ENCODE peak calls at places on chromosomes 2 and 18, in eight cellular contexts. B is left ventricle myocardium inferior; T is K562; D is CD4-positive, alpha-beta memory T cell; N is cardiac muscle cell; F is psoas muscle; K is prostate gland; I is tibial artery. W is an unnamed sample. For H3K4me1, the result is how much of the 10 kb centered on the place peaks cover.

GRCh38 chr2:102166189-102166845 is 20.5 kb upstream of the IL1RL2 start:
- DNase-seq in B (no peak), T (peak), D (no peak), N (peak), F (no peak), K (peak), I (peak), W (no peak)

GRCh38 chr2:41896186-41896846 is 151.5 kb upstream of the PKDCC start:
- DNase-seq in B (no peak), T (no peak), D (peak), N (no peak), F (no peak), K (no peak), I (no peak), W (no peak)

GRCh38 chr2:169997140-169997887 is 170.1 kb downstream of the UBR3 start:
- DNase-seq in B (no peak), T (no peak), D (no peak), N (no peak), F (no peak), K (no peak), I (no peak), W (no peak)

GRCh38 chr2:118580651-118581050 is 266.8 kb downstream of the EN1 start:
- DNase-seq in B (no peak), T (no peak), D (no peak), N (no peak), F (no peak), K (no peak), I (no peak), W (no peak)

GRCh38 chr2:42086500-42086953 is 38.7 kb downstream of the PKDCC start:
- DNase-seq in B (no peak), T (peak), D (peak), N (peak), F (no peak), K (peak), I (no peak), W (no peak)

GRCh38 chr18:46174317-46175039 is 70.3 kb downstream of the HAUS1 start:
- DNase-seq in B (peak), T (peak), D (peak), N (peak), F (peak), K (peak), I (peak), W (peak)

GRCh38 chr2:128064353-128064752 is 26.6 kb upstream of the UGGT1 start:
- DNase-seq in B (no peak), T (no peak), D (no peak), N (no peak), F (no peak), K (no peak), I (no peak), W (no peak)

GRCh38 chr2:71816815-71817214 is 330.8 kb downstream of the CYP26B1 start:
- DNase-seq in B (peak), T (no peak), D (no peak), N (no peak), F (no peak), K (no peak), I (no peak), W (no peak)

GRCh38 chr2:6394266-6394665 is 471.4 kb downstream of the CMPK2 start:
- DNase-seq in B (no peak), T (no peak), D (no peak), N (no peak), F (no peak), K (no peak), I (no peak), W (no peak)

GRCh38 chr2:24360963-24361330 is 611 bp upstream of the ITSN2 start:
- DNase-seq in B (no peak), T (no peak), D (no peak), N (no peak), F (no peak), K (no peak), I (no peak), W (no peak)

GRCh38 chr2:618591-618990 is 58.6 kb downstream of the TMEM18 start:
- DNase-seq in B (no peak), T (no peak), D (no peak), N (no peak), F (no peak), K (no peak), I (no peak), W (no peak)

GRCh38 chr2:20666364-20667150 is at the start of gene GDF7:
- DNase-seq in B (no peak), T (peak), D (no peak), N (peak), F (no peak), K (no peak), I (peak), W (no peak)

GRCh38 chr18:67639872-67640271 is 123.4 kb upstream of the DSEL start:
- DNase-seq in B (no peak), T (no peak), D (no peak), N (no peak), F (no peak), K (no peak), I (no peak), W (no peak)

GRCh38 chr18:67628674-67629073 is 112.2 kb upstream of the DSEL start:
- DNase-seq in B (no peak), T (no peak), D (no peak), N (no peak), F (no peak), K (no peak), I (no peak), W (no peak)

GRCh38 chr18:67634631-67635338 is 118.3 kb upstream of the DSEL start:
- DNase-seq in B (no peak), T (no peak), D (no peak), N (peak), F (no peak), K (no peak), I (no peak), W (no peak)

GRCh38 chr18:67636597-67637385 is 120.3 kb upstream of the DSEL start:
- DNase-seq in B (no peak), T (no peak), D (no peak), N (no peak), F (no peak), K (no peak), I (no peak), W (peak)

GRCh38 chr18:67633939-67634338 is 117.4 kb upstream of the DSEL start:
- DNase-seq in B (no peak), T (no peak), D (no peak), N (no peak), F (no peak), K (no peak), I (no peak), W (no peak)
- H3K4me1 ChIP-seq in B (under half), T (under half), D (under half), N (under half), F (under half), K (under half), I (under half), W (under half)

DNA sequence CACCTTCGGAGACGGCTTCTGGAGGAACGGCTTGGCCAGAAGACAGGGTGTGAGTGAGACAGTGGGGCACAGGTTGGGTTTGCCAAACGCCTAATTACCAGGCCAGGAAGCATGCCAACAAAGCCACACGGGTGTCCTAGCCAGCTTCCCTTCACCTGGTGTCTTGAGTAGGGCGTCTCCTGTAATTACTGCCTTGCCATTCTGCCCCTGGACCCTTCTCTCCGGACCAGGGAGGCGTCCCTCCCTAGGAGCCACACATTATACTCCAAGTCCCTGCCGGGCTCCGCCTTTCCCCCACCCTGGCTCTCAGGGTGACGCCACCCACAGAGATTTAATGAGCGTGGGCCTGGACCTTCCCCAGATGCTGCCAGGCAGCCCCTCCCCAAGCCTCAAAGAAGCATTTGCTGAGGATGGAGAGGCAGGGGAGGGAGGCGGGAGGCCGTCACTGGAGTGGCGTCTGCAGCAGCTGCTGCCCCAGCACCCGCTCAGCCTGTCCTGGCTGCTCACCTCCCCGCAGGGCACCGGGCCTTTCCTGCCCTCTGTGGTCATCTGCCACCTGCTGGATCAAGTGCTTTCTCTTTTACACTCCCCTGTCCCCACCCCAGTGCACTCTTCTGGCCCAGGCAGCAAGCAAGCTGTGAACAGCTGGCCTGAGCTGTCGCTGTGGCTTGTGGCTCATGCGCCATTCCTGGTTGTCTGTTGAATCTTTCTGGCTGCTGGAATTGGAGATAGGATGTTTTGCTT is 20.7 kb downstream of the FOSL2 start:
- DNase-seq in B (peak), T (no peak), D (no peak), N (no peak), F (peak), K (no peak), I (no peak), W (peak)
- H3K4me1 ChIP-seq in B (under half), T (under half), D (under half), N (under half), F (under half), K (under half), I (under half), W (under half)

DNA sequence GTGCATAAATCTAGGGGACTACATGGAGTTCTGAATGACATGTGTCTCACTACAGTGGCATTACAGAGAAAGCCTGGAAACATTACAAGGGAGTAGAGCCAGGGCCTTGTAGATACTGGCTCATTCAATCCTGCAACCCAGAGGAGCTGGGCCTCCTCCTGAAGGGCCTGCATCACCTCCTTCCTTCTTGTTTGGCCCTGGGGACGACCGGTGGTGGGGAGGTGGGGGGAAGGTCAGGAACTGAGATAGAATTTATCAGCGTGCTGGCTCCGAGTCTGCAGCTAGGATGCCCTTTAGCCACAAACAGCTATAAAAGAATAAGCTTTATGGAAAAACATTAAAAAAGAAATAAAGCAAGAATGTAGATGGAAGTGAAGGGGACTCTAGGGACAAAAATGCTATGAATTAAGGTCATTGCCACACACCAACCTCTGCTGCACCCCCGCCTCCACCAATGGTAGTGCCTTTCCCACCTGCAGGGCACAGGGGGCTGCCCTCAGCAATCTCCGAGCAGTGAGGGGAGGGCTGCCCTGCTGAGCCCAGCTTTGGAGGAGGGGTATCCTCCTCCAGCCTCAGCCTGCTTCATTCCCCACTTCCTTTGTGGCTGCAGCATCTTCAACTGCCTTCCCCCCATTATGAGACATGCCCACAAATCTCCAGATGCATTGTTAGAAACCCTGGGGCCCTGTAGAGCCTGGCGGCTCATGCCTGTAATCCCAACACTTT is 149.0 kb downstream of the MSH2 start:
- DNase-seq in B (no peak), T (no peak), D (no peak), N (no peak), F (no peak), K (no peak), I (no peak), W (no peak)
- H3K4me1 ChIP-seq in B (under half), T (under half), D (under half), N (under half), F (under half), K (under half), I (under half), W (under half)

GRCh38 chr18:8745355-8746014 is 40.1 kb downstream of the MTCL1 start:
- DNase-seq in B (no peak), T (no peak), D (no peak), N (no peak), F (no peak), K (no peak), I (no peak), W (no peak)
- H3K4me1 ChIP-seq in B (under half), T (under half), D (under half), N (under half), F (under half), K (under half), I (under half), W (under half)

GRCh38 chr2:196990092-196990491 is 63.6 kb upstream of the PGAP1 start:
- DNase-seq in B (no peak), T (no peak), D (no peak), N (no peak), F (no peak), K (no peak), I (no peak), W (no peak)
- H3K4me1 ChIP-seq in B (under half), T (under half), D (under half), N (under half), F (under half), K (under half), I (under half), W (under half)

GRCh38 chr2:10393648-10393982 is 54.5 kb downstream of the ODC1 start:
- DNase-seq in B (no peak), T (no peak), D (no peak), N (no peak), F (no peak), K (no peak), I (no peak), W (no peak)
- H3K4me1 ChIP-seq in B (half or more), T (under half), D (under half), N (under half), F (under half), K (under half), I (under half), W (under half)

GRCh38 chr2:233115121-233115520 is 55.0 kb downstream of the INPP5D start:
- DNase-seq in B (no peak), T (no peak), D (no peak), N (no peak), F (no peak), K (no peak), I (peak), W (no peak)

GRCh38 chr2:233113114-233113452 is 52.9 kb downstream of the INPP5D start:
- DNase-seq in B (no peak), T (no peak), D (no peak), N (no peak), F (no peak), K (no peak), I (peak), W (no peak)

GRCh38 chr2:233112261-233113113 is 52.3 kb downstream of the INPP5D start:
- DNase-seq in B (no peak), T (no peak), D (no peak), N (no peak), F (no peak), K (no peak), I (peak), W (no peak)

GRCh38 chr2:233115761-233116160 is 55.6 kb downstream of the INPP5D start:
- DNase-seq in B (no peak), T (no peak), D (no peak), N (peak), F (no peak), K (no peak), I (peak), W (no peak)

DNA sequence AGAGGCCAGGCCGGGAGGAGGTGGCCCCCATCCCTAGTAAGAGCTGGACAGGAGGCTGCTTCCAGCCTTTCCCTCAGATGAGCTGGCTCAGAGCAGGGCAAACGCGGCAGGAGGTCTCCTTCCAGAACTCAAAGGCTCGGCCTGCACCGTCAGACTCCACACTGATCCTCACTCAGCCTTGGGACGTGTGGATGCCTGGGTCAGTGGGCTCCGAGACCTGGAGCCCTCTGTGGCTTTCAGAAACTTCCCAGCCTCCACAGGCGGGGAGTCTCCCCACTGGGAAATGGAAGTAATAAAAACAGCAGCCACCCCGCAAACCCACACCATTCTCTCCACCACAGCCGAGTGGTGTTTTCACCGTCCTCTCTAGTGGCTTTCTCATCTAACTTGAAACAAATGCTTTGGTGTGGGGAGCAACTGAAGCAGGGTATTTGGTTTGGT is 54.3 kb downstream of the INPP5D start:
- DNase-seq in B (no peak), T (no peak), D (no peak), N (no peak), F (no peak), K (no peak), I (peak), W (no peak)
- H3K4me1 ChIP-seq in B (under half), T (under half), D (under half), N (under half), F (under half), K (under half), I (under half), W (under half)

DNA sequence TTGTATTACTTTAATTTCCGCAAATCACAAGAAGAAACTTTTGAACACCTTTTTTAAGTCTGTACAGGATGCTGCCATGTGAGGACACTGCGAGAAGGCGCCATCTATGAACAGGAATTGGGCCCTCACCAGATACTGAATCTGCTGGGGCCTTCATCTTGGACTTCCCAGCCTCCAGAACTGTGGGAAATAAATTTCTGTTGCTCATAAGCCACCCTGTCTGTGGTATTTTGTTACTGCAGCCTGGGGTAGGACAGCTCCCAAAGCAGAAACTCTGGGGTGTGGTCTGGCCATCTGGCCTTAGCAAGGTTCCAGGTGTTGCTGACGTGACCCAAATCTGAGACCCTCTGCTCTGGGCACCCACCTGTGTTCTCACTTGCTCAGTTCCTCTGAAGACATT is 16.5 kb downstream of the UXS1 start:
- DNase-seq in B (no peak), T (no peak), D (no peak), N (no peak), F (no peak), K (no peak), I (no peak), W (no peak)
- H3K4me1 ChIP-seq in B (under half), T (under half), D (under half), N (under half), F (under half), K (under half), I (under half), W (under half)

GRCh38 chr18:25244170-25244569 is 107.8 kb downstream of the ZNF521 start:
- DNase-seq in B (no peak), T (no peak), D (no peak), N (no peak), F (no peak), K (no peak), I (no peak), W (no peak)
- H3K4me1 ChIP-seq in B (under half), T (under half), D (under half), N (half or more), F (under half), K (under half), I (under half), W (under half)

W was measured in left lung.